ENCODE peak calls at places on chromosomes 13 and 19, in nine cellular contexts. W is natural killer cell, A is RWPE1, N is uterus, B is lower leg skin, L is AG09309, Y is activated B cell treated with CpG ODN at 0.5 μM for 24 hours, O is breast epithelium, P is foreskin fibroblast. T is an unnamed sample.

GRCh38 chr19:49556412-49557398 is 23.7 kb downstream of the NOSIP start:
- DNase-seq in Y (no peak), A (no peak), O (no peak), W (no peak), N (no peak), B (no peak), P (no peak), L (no peak), T (no peak)

GRCh38 chr19:54674021-54674617 is 11.3 kb downstream of the LILRB4 start:
- DNase-seq in B (no peak), L (no peak), P (peak), W (no peak), N (no peak), Y (no peak), A (peak), O (no peak), T (no peak)

GRCh38 chr19:45068041-45068440 is 8.2 kb downstream of the ZNF296 start:
- DNase-seq in Y (no peak), B (no peak), N (no peak), O (no peak), L (no peak), A (no peak), P (no peak), W (no peak), T (no peak)

GRCh38 chr19:41064974-41065569 is 23.2 kb upstream of the CYP2A13 start:
- DNase-seq in A (peak), L (no peak), B (no peak), N (no peak), P (peak), Y (no peak), O (no peak), W (no peak), T (no peak)

GRCh38 chr19:48665786-48666185 is 7.0 kb downstream of the NTN5 start:
- DNase-seq in B (no peak), L (no peak), P (no peak), O (no peak), A (no peak), W (no peak), N (no peak), Y (no peak), T (no peak)

GRCh38 chr19:49442793-49443365 is 1.6 kb upstream of the SLC17A7 start:
- DNase-seq in W (no peak), P (peak), O (peak), B (peak), A (peak), N (peak), L (no peak), Y (peak), T (peak)

GRCh38 chr19:46716672-46717033 is 261 bp downstream of the PRKD2 start:
- DNase-seq in A (peak), N (no peak), W (no peak), O (no peak), P (no peak), L (no peak), Y (no peak), B (no peak), T (no peak)

GRCh38 chr13:44197791-44198770 is 175.5 kb upstream of the SERP2 start:
- DNase-seq in N (no peak), A (no peak), W (no peak), L (peak), B (no peak), P (peak), O (no peak), Y (no peak), T (no peak)

GRCh38 chr19:41696402-41697197 is 8.5 kb upstream of the CEACAM7 start:
- DNase-seq in B (peak), W (peak), N (no peak), P (peak), A (no peak), Y (peak), L (no peak), O (no peak), T (no peak)

GRCh38 chr13:50549221-50549942 is 294.1 kb downstream of the DLEU7 start:
- DNase-seq in A (no peak), P (no peak), Y (no peak), O (no peak), W (no peak), B (no peak), L (no peak), N (no peak), T (no peak)

GRCh38 chr13:50552424-50552966 is 291.0 kb downstream of the DLEU7 start:
- DNase-seq in B (no peak), W (no peak), O (no peak), Y (no peak), N (no peak), L (no peak), A (no peak), P (no peak), T (no peak)

GRCh38 chr13:50544226-50544625 is 299.3 kb downstream of the DLEU7 start:
- DNase-seq in L (no peak), O (no peak), A (no peak), N (no peak), Y (no peak), B (no peak), W (no peak), P (no peak), T (no peak)

DNA sequence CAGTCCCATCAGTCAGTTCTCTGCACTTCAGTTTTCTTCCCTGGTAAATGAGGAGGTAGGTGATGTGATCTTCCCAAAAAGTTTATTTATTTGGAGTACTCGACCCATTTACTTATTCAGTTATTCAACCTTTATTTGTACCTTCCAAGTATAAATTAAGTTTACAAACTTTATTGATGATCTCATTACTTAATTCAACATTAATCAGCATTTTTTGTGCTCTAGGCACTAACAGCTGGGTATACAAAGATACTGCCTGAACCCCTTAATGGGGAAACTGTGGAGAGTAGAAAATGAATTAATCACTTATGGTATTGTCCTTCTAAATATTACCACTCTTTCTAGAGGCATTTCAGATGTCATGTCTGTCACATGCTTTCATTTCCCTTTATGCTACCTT is 293.3 kb downstream of the DLEU7 start:
- DNase-seq in A (no peak), W (no peak), Y (no peak), O (no peak), L (no peak), B (no peak), P (no peak), N (no peak), T (no peak)
- TF ChIP-seq CTCF in A (no peak), W (no peak), Y (no peak), O (no peak), L (no peak), B (no peak), P (no peak), N (no peak), T (no peak)

DNA sequence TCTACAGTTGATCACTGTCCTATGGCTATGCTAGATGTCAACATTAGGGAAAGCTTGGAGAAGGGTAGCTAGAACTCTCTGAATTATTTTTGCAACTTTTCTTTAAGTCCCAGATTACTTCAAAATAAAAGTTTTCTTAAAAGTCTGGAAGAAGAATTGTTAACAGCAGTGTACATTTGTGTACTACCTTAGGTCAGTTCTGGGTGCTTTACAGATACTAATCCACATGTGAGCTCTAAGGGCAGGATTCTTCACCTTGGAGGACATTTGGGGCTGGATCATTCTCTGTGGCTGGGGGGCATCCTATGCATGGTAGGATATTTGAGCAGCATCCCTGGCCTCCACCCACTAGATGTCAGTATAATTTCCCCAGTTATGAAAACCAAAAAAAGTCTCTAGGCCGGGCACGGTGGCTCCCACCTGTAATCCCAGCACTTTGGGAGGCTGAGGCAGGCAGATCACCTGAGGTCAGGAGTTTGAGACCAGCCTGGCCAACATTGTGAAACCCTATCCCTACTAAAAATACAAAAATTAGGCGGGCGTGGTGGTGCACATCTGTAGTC is 2.8 kb downstream of the BRME1 start:
- DNase-seq in L (no peak), P (peak), Y (no peak), A (no peak), B (no peak), W (no peak), N (no peak), O (no peak), T (no peak)
- TF ChIP-seq CTCF in L (peak), P (peak), Y (no peak), A (peak), B (no peak), W (peak), N (no peak), O (no peak), T (no peak)

GRCh38 chr13:113184568-113185440 is 23.7 kb downstream of the PCID2 start:
- DNase-seq in L (no peak), B (no peak), O (no peak), A (no peak), N (no peak), P (no peak), Y (no peak), W (peak), T (no peak)
- TF ChIP-seq CTCF in L (no peak), B (no peak), O (no peak), A (no peak), N (no peak), P (no peak), Y (no peak), W (no peak), T (no peak)

DNA sequence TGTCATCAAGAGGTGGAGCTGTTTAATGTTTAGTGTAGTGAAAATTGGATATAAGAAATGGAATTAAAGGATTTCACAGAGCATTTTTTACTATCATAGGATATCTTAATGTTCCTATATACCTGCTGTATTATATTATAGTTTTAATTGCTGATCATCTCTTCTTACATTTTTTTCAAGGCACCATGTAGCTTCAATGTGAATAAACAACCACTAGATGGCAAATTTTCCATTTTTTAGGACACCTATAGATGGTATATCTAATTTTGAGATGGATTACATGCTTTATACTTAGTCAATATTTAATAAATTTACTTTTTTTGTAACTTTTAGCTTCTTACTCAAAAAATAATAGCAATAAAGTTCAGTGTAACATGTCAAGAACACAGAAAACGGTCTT is 9.0 kb upstream of the ATXN8OS start:
- DNase-seq in Y (no peak), N (no peak), B (no peak), O (no peak), W (no peak), A (no peak), P (no peak), L (no peak), T (no peak)
- TF ChIP-seq CTCF in Y (no peak), N (no peak), B (no peak), O (no peak), W (no peak), A (peak), P (no peak), L (no peak), T (peak)

GRCh38 chr19:58227964-58228583 is 640 bp upstream of the ZNF544 start:
- DNase-seq in B (no peak), W (no peak), Y (no peak), N (no peak), O (no peak), L (no peak), A (no peak), P (no peak), T (peak)

GRCh38 chr19:58229255-58229639 is 533 bp downstream of the ZNF544 start:
- DNase-seq in P (peak), W (no peak), L (no peak), B (no peak), O (no peak), A (peak), N (no peak), Y (no peak), T (no peak)

DNA sequence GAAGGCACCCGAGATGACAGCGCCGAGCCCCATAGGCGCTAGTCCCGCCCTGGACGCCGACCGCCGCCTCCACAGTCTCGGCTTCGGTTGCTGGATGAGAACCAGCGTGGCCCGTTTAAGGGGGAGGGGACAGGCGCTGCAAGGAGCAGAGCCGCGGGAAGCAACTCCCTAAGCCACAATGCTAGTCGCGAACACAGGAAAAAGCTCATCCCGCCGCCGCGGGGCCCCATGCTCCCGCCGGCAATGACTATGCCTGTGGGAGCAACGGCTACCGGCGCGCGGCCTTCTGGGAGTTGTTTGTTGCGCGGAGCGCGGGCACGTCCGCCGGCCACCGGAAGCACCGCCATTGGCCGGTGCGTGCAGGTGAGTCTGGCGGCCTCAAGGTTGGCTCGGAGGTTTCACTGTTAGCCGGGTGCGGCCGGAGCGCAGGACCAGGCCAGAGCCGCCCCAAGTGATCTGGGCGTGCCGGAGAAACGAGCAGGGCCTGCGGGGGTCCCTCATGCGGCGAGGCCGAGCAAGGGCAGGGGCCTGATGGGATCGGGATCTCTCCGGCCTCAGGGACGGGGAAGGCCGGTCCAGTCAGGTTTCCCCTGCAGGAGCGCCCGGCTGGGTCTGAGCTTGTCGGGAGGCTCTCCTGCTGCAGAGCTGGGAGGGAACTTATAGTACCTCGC is at the start of gene ZNF544:
- DNase-seq in B (peak), L (peak), W (peak), A (peak), O (peak), N (peak), Y (peak), P (peak), T (peak)
- TF ChIP-seq CTCF in B (no peak), L (peak), W (no peak), A (no peak), O (no peak), N (peak), Y (no peak), P (peak), T (peak)

GRCh38 chr13:39604736-39605135 is 1.7 kb upstream of the LHFPL6 start:
- DNase-seq in A (no peak), B (no peak), L (no peak), N (no peak), Y (no peak), P (no peak), O (no peak), W (no peak), T (no peak)

GRCh38 chr13:39603424-39603947 is 493 bp upstream of the LHFPL6 start:
- DNase-seq in O (no peak), N (peak), W (no peak), A (no peak), L (no peak), P (peak), B (no peak), Y (no peak), T (no peak)

GRCh38 chr13:39602277-39602613 is 748 bp downstream of the LHFPL6 start:
- DNase-seq in A (no peak), P (no peak), N (no peak), O (no peak), Y (no peak), W (no peak), L (no peak), B (no peak), T (no peak)

GRCh38 chr13:39601636-39602035 is 1.4 kb downstream of the LHFPL6 start:
- DNase-seq in N (no peak), L (no peak), Y (no peak), A (no peak), W (no peak), B (no peak), O (no peak), P (no peak), T (no peak)

DNA sequence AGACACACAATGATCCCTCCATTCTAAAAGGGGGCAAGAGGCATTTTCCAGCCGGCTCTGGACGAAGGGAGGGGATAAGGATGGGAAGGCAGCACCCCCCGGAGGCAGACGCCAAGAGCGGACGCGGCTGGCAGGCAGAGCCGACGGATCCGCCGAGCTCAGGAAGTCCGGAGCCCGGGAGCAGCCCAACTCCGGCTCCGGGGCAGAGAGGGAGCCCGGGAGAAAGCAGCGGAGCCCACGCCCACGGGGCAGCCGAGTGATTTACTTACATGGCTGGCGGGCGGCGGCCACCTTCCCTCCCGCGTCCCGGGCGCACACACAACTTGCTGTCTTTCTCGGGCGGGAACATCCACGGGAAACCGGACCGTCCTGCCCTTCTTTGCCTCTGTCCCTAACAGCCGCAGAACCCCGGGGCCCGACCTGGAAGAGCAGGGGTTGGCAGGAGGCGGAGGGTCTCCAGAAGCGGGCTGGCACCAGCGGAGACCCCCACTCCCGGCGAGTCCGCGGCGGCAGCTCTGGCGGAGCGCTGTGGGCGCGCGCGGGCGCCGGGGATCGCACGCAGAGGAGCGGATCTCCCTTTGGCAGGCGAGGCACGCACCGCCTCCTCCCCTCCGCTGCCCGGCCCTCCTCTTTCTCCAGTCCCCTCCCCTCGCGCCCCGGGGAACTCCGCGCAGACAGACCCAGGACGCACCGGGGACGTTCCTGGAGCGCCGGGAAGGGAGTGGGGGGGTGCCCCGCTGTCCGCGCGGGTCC is at the start of gene LHFPL6:
- DNase-seq in Y (peak), B (peak), L (no peak), O (peak), A (peak), W (no peak), N (peak), P (peak), T (peak)
- TF ChIP-seq CTCF in Y (no peak), B (no peak), L (peak), O (no peak), A (peak), W (no peak), N (peak), P (peak), T (no peak)

GRCh38 chr19:813359-814107 is 8.2 kb downstream of the PLPPR3 start:
- DNase-seq in A (no peak), P (no peak), Y (no peak), L (no peak), N (no peak), B (no peak), O (no peak), W (no peak), T (no peak)

GRCh38 chr19:811511-812048 is 10.2 kb downstream of the PLPPR3 start:
- DNase-seq in B (no peak), Y (no peak), P (no peak), N (no peak), W (no peak), L (no peak), O (no peak), A (no peak), T (no peak)

GRCh38 chr19:814108-815078 is 7.4 kb downstream of the PLPPR3 start:
- DNase-seq in Y (no peak), P (no peak), W (no peak), O (no peak), B (no peak), N (no peak), A (no peak), L (no peak), T (no peak)

GRCh38 chr19:812049-812816 is 9.5 kb downstream of the PLPPR3 start:
- DNase-seq in O (no peak), W (no peak), P (no peak), A (no peak), Y (no peak), L (no peak), N (no peak), B (no peak), T (no peak)

GRCh38 chr19:812819-813358 is 8.9 kb downstream of the PLPPR3 start:
- DNase-seq in A (no peak), N (no peak), P (no peak), B (no peak), Y (no peak), W (no peak), O (no peak), L (no peak), T (no peak)
- TF ChIP-seq CTCF in A (no peak), N (no peak), P (no peak), B (no peak), Y (no peak), W (no peak), O (no peak), L (no peak), T (no peak)

GRCh38 chr13:100395698-100396373 is 192.8 kb downstream of the GGACT start:
- DNase-seq in Y (no peak), N (no peak), A (no peak), L (no peak), P (no peak), W (no peak), B (no peak), O (no peak), T (no peak)

GRCh38 chr13:100396771-100397170 is 191.8 kb downstream of the GGACT start:
- DNase-seq in L (no peak), B (no peak), A (no peak), O (no peak), W (no peak), N (no peak), P (no peak), Y (no peak), T (no peak)

GRCh38 chr13:100389617-100390016 is 199.0 kb downstream of the GGACT start:
- DNase-seq in O (no peak), Y (no peak), P (no peak), W (no peak), B (no peak), A (no peak), L (no peak), N (no peak), T (no peak)

GRCh38 chr13:100394005-100394695 is 194.4 kb downstream of the GGACT start:
- DNase-seq in L (peak), P (peak), Y (no peak), W (no peak), A (no peak), B (no peak), O (no peak), N (peak), T (no peak)

GRCh38 chr13:100392709-100393630 is 195.6 kb downstream of the GGACT start:
- DNase-seq in B (peak), L (peak), W (peak), P (peak), N (peak), Y (no peak), O (peak), A (peak), T (no peak)
- TF ChIP-seq CTCF in B (no peak), L (no peak), W (no peak), P (no peak), N (no peak), Y (no peak), O (no peak), A (no peak), T (no peak)

GRCh38 chr13:113469582-113469981 is 16.3 kb upstream of the ADPRHL1 start:
- DNase-seq in O (no peak), A (no peak), B (peak), L (no peak), P (no peak), N (no peak), Y (no peak), W (no peak), T (no peak)
- TF ChIP-seq CTCF in O (no peak), A (no peak), B (no peak), L (no peak), P (no peak), N (no peak), Y (no peak), W (no peak), T (no peak)

T was measured in mesothelial cell of epicardium.